ENCODE peak calls at places on chromosomes 13 and 19, in six cellular contexts. N is right cardiac atrium, K is RWPE1, S is heart right ventricle, D is GM23248, L is left ventricle myocardium inferior. G is an unnamed sample.

GRCh38 chr19:4707956-4708650 is 15.5 kb downstream of the DPP9 start:
- DNase-seq in L (peak), K (no peak), S (peak), D (peak), N (no peak), G (no peak)

GRCh38 chr13:110593430-110594130 is 21.8 kb upstream of the NAXD start:
- DNase-seq in N (no peak), S (no peak), D (peak), K (peak), L (no peak), G (no peak)

GRCh38 chr19:33826521-33826920 is 29.9 kb downstream of the KCTD15 start:
- DNase-seq in K (no peak), L (no peak), N (no peak), D (no peak), S (no peak), G (no peak)

GRCh38 chr19:41263042-41263849 is 926 bp upstream of the HNRNPUL1 start:
- DNase-seq in D (peak), K (peak), N (peak), L (peak), S (peak), G (peak)

GRCh38 chr13:43141685-43142084 is 118.3 kb downstream of the DNAJC15 start:
- DNase-seq in K (no peak), S (no peak), L (no peak), N (no peak), D (no peak), G (no peak)

GRCh38 chr19:46607441-46607841 is 6.3 kb downstream of the CALM3 start:
- DNase-seq in D (no peak), L (no peak), K (no peak), N (no peak), S (no peak), G (no peak)

GRCh38 chr19:8366961-8367326 is 3.0 kb downstream of the ANGPTL4 start:
- DNase-seq in N (no peak), D (peak), L (no peak), S (no peak), K (no peak), G (no peak)

GRCh38 chr19:51627491-51628138 is 2.6 kb downstream of the SIGLEC5 start:
- DNase-seq in S (no peak), D (no peak), L (no peak), K (no peak), N (no peak), G (no peak)

GRCh38 chr13:64553411-64554129 is 2676.6 kb downstream of the PCDH9 start:
- DNase-seq in S (no peak), L (no peak), D (peak), N (no peak), K (no peak), G (no peak)

GRCh38 chr13:33134213-33134612 is 118.0 kb downstream of the KL start:
- DNase-seq in K (no peak), L (no peak), D (no peak), S (no peak), N (no peak), G (no peak)

GRCh38 chr19:28023064-28023463 is 1189.9 kb downstream of the UQCRFS1 start:
- DNase-seq in D (peak), K (no peak), S (no peak), N (no peak), L (no peak), G (no peak)

GRCh38 chr19:50242586-50242985 is 39.2 kb downstream of the MYH14 start:
- DNase-seq in K (no peak), L (no peak), D (peak), N (no peak), S (no peak), G (no peak)

GRCh38 chr13:79451500-79451962 is 29.4 kb upstream of the NDFIP2 start:
- DNase-seq in L (no peak), N (no peak), K (peak), D (peak), S (no peak), G (no peak)

GRCh38 chr19:32131037-32131436 is 214.4 kb upstream of the ZNF507 start:
- DNase-seq in L (no peak), S (no peak), D (no peak), N (no peak), K (no peak), G (no peak)

GRCh38 chr19:3625996-3626472 is 556 bp downstream of the CACTIN start:
- DNase-seq in D (peak), N (no peak), S (no peak), K (peak), L (no peak), G (no peak)

GRCh38 chr19:3623716-3624115 is 2.9 kb downstream of the CACTIN start:
- DNase-seq in L (no peak), D (no peak), K (no peak), N (peak), S (no peak), G (no peak)

GRCh38 chr19:3631053-3631861 is 4.7 kb upstream of the CACTIN start:
- DNase-seq in N (peak), K (no peak), D (no peak), L (no peak), S (no peak), G (no peak)

GRCh38 chr19:3626473-3627350 is at the start of gene CACTIN:
- DNase-seq in K (peak), D (peak), S (peak), L (peak), N (peak), G (peak)

GRCh38 chr19:3627351-3627723 is 747 bp upstream of the CACTIN start:
- DNase-seq in D (no peak), N (peak), S (no peak), L (no peak), K (no peak), G (no peak)
- H3K27ac ChIP-seq in D (no peak), N (no peak), S (no peak), L (peak), K (peak), G (peak)

DNA sequence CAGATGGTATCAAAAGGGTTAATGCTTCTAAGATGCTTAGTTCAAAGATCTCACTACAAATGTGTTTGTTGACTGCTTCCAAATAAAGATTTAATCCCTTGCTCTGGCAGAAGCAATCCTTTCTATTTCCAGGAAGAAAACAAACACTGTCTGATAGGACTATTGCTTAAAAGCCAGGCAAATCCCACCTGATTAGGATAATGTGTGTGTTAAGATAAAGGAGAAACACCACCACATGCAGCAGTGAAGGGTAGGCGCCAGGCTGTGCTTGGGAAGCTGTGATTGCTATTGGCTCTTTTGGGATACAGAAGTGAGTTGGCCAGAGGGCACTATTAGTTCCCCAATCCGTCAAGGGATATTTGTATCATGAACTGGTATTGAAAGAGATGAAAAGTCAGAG is 62.8 kb upstream of the LRCH1 start:
- DNase-seq in D (no peak), S (no peak), K (no peak), L (no peak), N (no peak), G (no peak)
- H3K27ac ChIP-seq in D (peak), S (no peak), K (no peak), L (no peak), N (no peak), G (peak)

GRCh38 chr13:20390526-20391175 is 135.0 kb downstream of the CRYL1 start:
- DNase-seq in D (peak), S (no peak), N (peak), K (no peak), L (no peak), G (peak)
- H3K27ac ChIP-seq in D (no peak), S (no peak), N (no peak), K (peak), L (no peak), G (no peak)

DNA sequence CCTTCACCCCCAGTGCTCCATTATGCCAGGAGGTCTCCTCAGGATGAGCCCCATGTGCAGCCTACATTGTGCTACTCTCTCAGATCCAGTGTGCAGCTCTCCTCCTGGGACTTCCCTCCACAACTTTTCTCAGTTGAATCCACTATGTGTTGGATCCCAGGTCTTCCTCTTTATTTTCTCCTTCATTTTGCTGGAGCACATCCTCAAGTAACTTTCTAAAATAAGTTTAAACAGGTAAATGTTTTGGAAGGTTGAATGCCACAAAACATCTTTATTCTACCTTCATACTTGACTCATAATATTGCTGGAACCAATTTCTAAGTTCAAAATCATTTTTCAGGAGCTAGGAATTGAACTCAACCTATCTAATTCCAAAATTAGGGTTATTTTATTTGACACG is 52.1 kb downstream of the C13orf46 start:
- DNase-seq in D (no peak), K (no peak), N (no peak), L (no peak), S (no peak), G (peak)
- H3K27ac ChIP-seq in D (no peak), K (no peak), N (no peak), L (no peak), S (no peak), G (no peak)

DNA sequence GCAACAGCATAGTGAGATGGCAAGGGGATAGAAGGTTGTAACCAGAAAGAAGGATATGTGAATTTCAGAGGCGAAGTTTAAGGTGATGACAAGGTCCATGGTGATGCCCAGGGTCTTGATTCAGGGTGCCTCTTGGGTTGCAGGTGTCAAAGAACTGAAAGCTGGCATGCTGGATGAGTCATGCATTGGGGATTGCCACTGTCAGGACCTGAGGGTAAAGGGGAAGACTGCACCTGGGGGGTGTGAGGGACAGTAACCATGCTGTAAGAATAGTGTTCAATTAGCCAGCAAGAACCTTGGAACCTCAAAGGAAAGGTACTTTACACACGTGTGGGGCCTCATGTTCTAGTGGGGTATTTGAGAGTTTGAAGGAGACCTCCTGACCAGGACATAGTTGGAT is 279.6 kb downstream of the SLC7A1 start:
- DNase-seq in K (no peak), N (no peak), L (no peak), S (no peak), D (no peak), G (no peak)
- H3K27ac ChIP-seq in K (no peak), N (no peak), L (no peak), S (no peak), D (no peak), G (no peak)